ENCODE peak calls at places on chromosomes 2 and 18, in nine cellular contexts. P is activated T-cell treated with anti-CD3 and anti-CD28 coated beads, Interleukin-2, amount 50 U/mL, for 1 hour; O is D341Med; A is NCI-H1092 treated with DMSO at 0.1 percent for 48 hours; I is WTC11; M is skeletal muscle cell; T is neuronal stem cell; H is activated CD4-positive, alpha-beta T cell treated with anti-CD3 and anti-CD28 coated beads for 24 hours; F is DMS 273 treated with DMSO at 0.1 percent for 48 hours. G is an unnamed sample.

GRCh38 chr2:86309966-86310365 is 27.5 kb downstream of the REEP1 start:
- DNase-seq in P (no peak), O (no peak), A (no peak), I (no peak), M (no peak), T (no peak), H (no peak), F (no peak), G (no peak)

GRCh38 chr2:30148850-30149249 is 2.0 kb downstream of the YPEL5 start:
- DNase-seq in P (no peak), O (no peak), A (no peak), I (no peak), M (no peak), T (no peak), H (no peak), F (no peak), G (no peak)

GRCh38 chr2:187213788-187214187 is 234.3 kb downstream of the CALCRL start:
- DNase-seq in P (no peak), O (no peak), A (no peak), I (no peak), M (no peak), T (no peak), H (no peak), F (no peak), G (no peak)

GRCh38 chr2:237413293-237414055 is 490 bp downstream of the COL6A3 start:
- DNase-seq in P (no peak), O (no peak), A (no peak), I (no peak), M (no peak), T (no peak), H (no peak), F (no peak), G (no peak)

GRCh38 chr2:19009510-19009909 is 348.9 kb downstream of the OSR1 start:
- DNase-seq in P (no peak), O (no peak), A (no peak), I (no peak), M (no peak), T (no peak), H (no peak), F (no peak), G (no peak)

GRCh38 chr18:22268641-22269128 is 99.3 kb downstream of the GATA6 start:
- DNase-seq in P (no peak), O (no peak), A (no peak), I (no peak), M (no peak), T (no peak), H (no peak), F (no peak), G (no peak)

GRCh38 chr2:129861666-129862288 is 117.7 kb upstream of the RAB6C start:
- DNase-seq in P (no peak), O (no peak), A (no peak), I (no peak), M (no peak), T (no peak), H (no peak), F (no peak), G (no peak)

GRCh38 chr2:53312721-53313120 is 454.9 kb upstream of the CHAC2 start:
- DNase-seq in P (no peak), O (no peak), A (no peak), I (no peak), M (no peak), T (no peak), H (no peak), F (no peak), G (no peak)

GRCh38 chr18:74702951-74703350 is 105.3 kb downstream of the ZNF407 start:
- DNase-seq in P (no peak), O (no peak), A (no peak), I (no peak), M (no peak), T (no peak), H (no peak), F (no peak), G (no peak)

GRCh38 chr18:199214-199613 is 40.9 kb downstream of the USP14 start:
- DNase-seq in P (no peak), O (no peak), A (no peak), I (no peak), M (no peak), T (no peak), H (no peak), F (no peak), G (no peak)

GRCh38 chr2:29417630-29418029 is 302.4 kb downstream of the CLIP4 start:
- DNase-seq in P (no peak), O (no peak), A (no peak), I (no peak), M (no peak), T (no peak), H (no peak), F (no peak), G (no peak)

GRCh38 chr2:160367887-160368286 is 125.7 kb downstream of the RBMS1 start:
- DNase-seq in P (no peak), O (no peak), A (no peak), I (no peak), M (peak; percentile 98), T (no peak), H (no peak), F (peak; percentile 54), G (no peak)

GRCh38 chr18:57107141-57107832 is 39.6 kb upstream of the BOD1L2 start:
- DNase-seq in P (no peak), O (no peak), A (peak; percentile 23), I (no peak), M (peak; percentile 9), T (peak; percentile 48), H (no peak), F (no peak), G (no peak)

GRCh38 chr2:206084870-206085741 is 868 bp downstream of the INO80D start:
- DNase-seq in P (peak; percentile 71), O (peak; percentile 70), A (no peak), I (peak; percentile 41), M (no peak), T (peak; percentile 33), H (peak; percentile 12), F (no peak), G (peak; percentile 25)